ENCODE peak calls at places on chromosomes 16 and 17, in seven cellular contexts. O is IMR-90, I is H9, W is neuronal stem cell, Z is H1, J is mesenchymal stem cell, B is trophoblast cell. K is an unnamed sample.

GRCh38 chr16:24674877-24675276 is 54.6 kb upstream of the TNRC6A start:
- DNase-seq in O (no peak), I (no peak), W (no peak), Z (no peak), J (no peak), B (no peak), K (no peak)

GRCh38 chr16:71542377-71542776 is 16.2 kb downstream of the CHST4 start:
- DNase-seq in O (peak; percentile 6), I (peak; percentile 83), W (peak; percentile 56), Z (peak; percentile 89), J (peak; percentile 20), B (peak; percentile 59), K (peak; percentile 82)

GRCh38 chr17:63082952-63083351 is 116.9 kb downstream of the TANC2 start:
- DNase-seq in O (peak; percentile 55), I (no peak), W (no peak), Z (no peak), J (peak; percentile 48), B (no peak), K (peak; percentile 23)

GRCh38 chr17:69062860-69063621 is 2.3 kb upstream of the ABCA9 start:
- DNase-seq in O (no peak), I (no peak), W (no peak), Z (no peak), J (no peak), B (no peak), K (no peak)

GRCh38 chr17:48711128-48711527 is 11.2 kb downstream of the PRAC1 start:
- DNase-seq in O (no peak), I (no peak), W (no peak), Z (no peak), J (no peak), B (no peak), K (no peak)

GRCh38 chr17:55420776-55421178 is 858 bp downstream of the MMD start:
- DNase-seq in O (no peak), I (no peak), W (peak; percentile 32), Z (peak; percentile 56), J (peak; percentile 46), B (no peak), K (peak; percentile 53)

GRCh38 chr16:89749637-89750036 is 28.3 kb downstream of the ZNF276 start:
- DNase-seq in O (no peak), I (no peak), W (no peak), Z (no peak), J (no peak), B (no peak), K (no peak)

GRCh38 chr16:11482946-11483748 is 103.6 kb downstream of the LITAF start:
- DNase-seq in O (no peak), I (no peak), W (no peak), Z (no peak), J (no peak), B (no peak), K (no peak)

GRCh38 chr17:64218066-64218465 is 45.0 kb downstream of the TEX2 start:
- DNase-seq in O (no peak), I (no peak), W (no peak), Z (no peak), J (no peak), B (no peak), K (no peak)

GRCh38 chr17:28317099-28317964 is 1.7 kb upstream of the TMEM97 start:
- DNase-seq in O (no peak), I (no peak), W (no peak), Z (no peak), J (no peak), B (no peak), K (no peak)

GRCh38 chr17:45768000-45768399 is 16.1 kb upstream of the CRHR1 start:
- DNase-seq in O (no peak), I (peak; percentile 83), W (no peak), Z (no peak), J (no peak), B (no peak), K (peak; percentile 85)

GRCh38 chr17:64641499-64641898 is 20.6 kb downstream of the SMURF2 start:
- DNase-seq in O (peak; percentile 91), I (no peak), W (no peak), Z (no peak), J (peak; percentile 85), B (peak; percentile 89), K (peak; percentile 37)

GRCh38 chr16:52912565-52913173 is 140.0 kb downstream of the CHD9NB start:
- DNase-seq in O (peak; percentile 49), I (peak; percentile 80), W (peak; percentile 66), Z (peak; percentile 82), J (peak; percentile 31), B (peak; percentile 18), K (peak; percentile 83)

GRCh38 chr16:17159616-17160015 is 311.1 kb downstream of the XYLT1 start:
- DNase-seq in O (no peak), I (no peak), W (peak; percentile 32), Z (no peak), J (no peak), B (no peak), K (peak; percentile 27)

GRCh38 chr17:77728022-77728671 is 230.4 kb upstream of the TNRC6C start:
- DNase-seq in O (no peak), I (peak; percentile 50), W (no peak), Z (peak; percentile 41), J (no peak), B (no peak), K (peak; percentile 71)

GRCh38 chr16:56956756-56957155 is 5.0 kb upstream of the CETP start:
- DNase-seq in O (no peak), I (no peak), W (no peak), Z (no peak), J (no peak), B (no peak), K (no peak)

GRCh38 chr16:25812215-25812614 is 120.5 kb downstream of the HS3ST4 start:
- DNase-seq in O (no peak), I (no peak), W (no peak), Z (no peak), J (no peak), B (no peak), K (no peak)

GRCh38 chr17:12627776-12628491 is 37.8 kb upstream of the MYOCD start:
- DNase-seq in O (peak; percentile 83), I (no peak), W (no peak), Z (no peak), J (peak; percentile 89), B (peak; percentile 90), K (peak; percentile 82)

GRCh38 chr17:37770631-37771518 is 26.0 kb upstream of the HNF1B start:
- DNase-seq in O (peak; percentile 62), I (peak; percentile 81), W (peak; percentile 29), Z (peak; percentile 86), J (peak; percentile 63), B (peak; percentile 48), K (peak; percentile 68)

DNA sequence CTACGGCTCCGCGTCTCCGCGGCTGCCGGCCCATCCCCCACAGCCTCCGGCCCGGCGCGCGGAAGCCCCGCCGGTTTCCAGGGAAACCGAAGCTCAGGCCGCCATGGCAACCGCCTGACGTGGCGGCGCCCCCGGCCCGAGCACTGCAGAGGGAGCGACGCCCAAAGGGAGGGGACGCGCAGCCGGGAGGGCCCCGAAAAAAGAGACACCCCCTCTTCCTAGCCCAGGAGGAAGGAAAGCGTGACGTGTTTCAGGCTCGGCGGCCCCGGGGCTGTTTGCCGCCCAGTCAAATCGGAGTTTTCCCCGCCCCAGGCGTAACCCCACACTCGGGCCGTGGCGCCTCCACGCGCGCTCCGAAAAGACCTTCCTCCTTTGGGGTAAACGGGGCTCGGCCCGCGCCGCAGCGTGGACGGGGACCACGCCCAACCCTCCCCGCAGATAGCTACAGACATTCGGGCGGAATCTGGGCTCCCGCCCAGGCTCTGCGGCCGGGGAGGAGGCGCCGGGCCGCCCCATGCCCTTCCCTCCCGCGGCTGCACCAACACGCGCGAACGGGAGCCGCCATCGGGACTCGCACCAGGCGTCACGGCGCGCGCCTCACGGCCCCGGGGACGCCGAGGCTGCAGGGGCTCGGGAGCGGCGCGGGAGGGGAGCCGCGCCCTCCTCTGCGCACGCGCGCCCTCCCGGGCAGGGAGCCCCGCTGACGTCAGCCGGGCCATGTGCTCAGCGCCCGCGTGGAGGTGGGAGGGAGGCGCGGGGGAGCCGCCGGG is 7.5 kb downstream of the MNT start:
- DNase-seq in O (peak; percentile 78), I (peak; percentile 86), W (peak; percentile 87), Z (peak; percentile 88), J (peak; percentile 85), B (peak; percentile 80), K (peak; percentile 91)
- H3K4ac ChIP-seq in O (peak overlapping the region; percentile 88), I (no peak overlapping the region), W (peak overlapping the region; percentile 99), Z (no peak overlapping the region), J (peak overlapping the region; percentile 97), B (peak overlapping the region; percentile 96), K (peak overlapping the region; percentile 63)

GRCh38 chr16:22202261-22202637 is 3.8 kb upstream of the EEF2K start:
- DNase-seq in O (no peak), I (no peak), W (no peak), Z (no peak), J (no peak), B (no peak), K (no peak)
- H2AK5ac ChIP-seq in O (no peak overlapping the region), I (no peak overlapping the region), W (no peak overlapping the region), Z (no peak overlapping the region), J (no peak overlapping the region), B (no peak overlapping the region), K (no peak overlapping the region)

DNA sequence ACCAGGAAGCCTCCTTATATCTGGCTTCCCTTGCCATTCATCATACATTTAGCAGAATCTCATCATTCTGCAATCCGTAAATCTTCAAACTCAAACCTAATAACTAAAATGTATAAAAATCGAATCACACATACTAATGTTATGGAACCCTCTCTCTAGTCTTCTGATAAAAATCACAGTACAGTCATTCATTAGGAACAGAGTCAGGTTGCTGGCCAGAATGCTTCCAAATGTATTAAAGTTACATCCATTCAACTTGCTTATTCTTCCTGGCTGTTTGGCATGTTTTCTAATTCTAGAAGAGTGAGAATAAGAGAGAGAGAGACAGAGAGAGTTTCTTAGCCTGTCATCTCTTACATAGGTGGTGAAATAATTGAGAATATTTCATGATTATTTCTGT is 16.5 kb upstream of the RASL10B start:
- DNase-seq in O (no peak), I (no peak), W (no peak), Z (no peak), J (no peak), B (no peak), K (no peak)
- H3K4ac ChIP-seq in O (no peak overlapping the region), I (no peak overlapping the region), W (no peak overlapping the region), Z (no peak overlapping the region), J (no peak overlapping the region), B (no peak overlapping the region), K (no peak overlapping the region)

GRCh38 chr17:32759476-32759875 is 117.4 kb downstream of the MYO1D start:
- DNase-seq in O (no peak), I (no peak), W (no peak), Z (no peak), J (no peak), B (no peak), K (no peak)
- H2AK5ac ChIP-seq in O (no peak overlapping the region), I (no peak overlapping the region), W (no peak overlapping the region), Z (no peak overlapping the region), J (no peak overlapping the region), B (no peak overlapping the region), K (no peak overlapping the region)

DNA sequence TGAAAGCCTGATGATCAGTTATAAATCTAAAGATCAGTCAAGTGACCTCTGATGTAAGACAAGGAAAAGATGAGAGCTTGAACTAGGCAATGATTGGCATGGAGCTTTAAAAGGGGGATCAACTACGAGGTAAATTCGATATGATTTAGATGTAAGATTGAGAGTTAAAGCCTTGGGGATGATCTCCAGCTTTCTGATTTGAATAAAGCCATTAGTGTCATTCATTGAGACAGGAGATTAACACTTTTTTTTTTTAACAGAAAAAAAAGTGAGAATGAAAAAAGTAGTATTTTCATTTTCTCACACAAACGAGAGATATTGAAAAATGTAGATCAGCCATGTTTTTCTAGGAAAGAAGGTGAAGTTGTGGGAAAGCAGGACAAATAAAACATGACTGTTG is 225.4 kb downstream of the CNTNAP4 start:
- DNase-seq in O (no peak), I (no peak), W (no peak), Z (no peak), J (no peak), B (no peak), K (no peak)
- H3K4ac ChIP-seq in O (no peak overlapping the region), I (no peak overlapping the region), W (no peak overlapping the region), Z (no peak overlapping the region), J (no peak overlapping the region), B (no peak overlapping the region), K (no peak overlapping the region)

K was measured in mesendoderm.